ENCODE peak calls at places on chromosomes 7 and 10, in nine cellular contexts. U is ureter, Y is fibroblast of lung, P is NCI-H774, J is iris pigment epithelial cell, T is hypothalamus, F is coronary artery, N is substantia nigra, B is T1000. E is an unnamed sample.

GRCh38 chr7:73345538-73345937 is 17.6 kb downstream of the FKBP6 start:
- DNase-seq in U (no peak), Y (no peak), P (no peak), J (no peak), T (no peak), F (no peak), N (no peak), B (no peak), E (no peak)

GRCh38 chr7:7550663-7551062 is 15.0 kb upstream of the COL28A1 start:
- DNase-seq in U (no peak), Y (no peak), P (no peak), J (no peak), T (no peak), F (no peak), N (no peak), B (no peak), E (no peak)

GRCh38 chr10:30988831-30989458 is 42.7 kb downstream of the ZNF438 start:
- DNase-seq in U (no peak), Y (peak), P (no peak), J (peak), T (no peak), F (no peak), N (no peak), B (no peak), E (no peak)

GRCh38 chr10:127300868-127301321 is 104.5 kb upstream of the INSYN2A start:
- DNase-seq in U (no peak), Y (no peak), P (no peak), J (no peak), T (no peak), F (peak), N (no peak), B (no peak), E (no peak)

GRCh38 chr10:43222296-43222695 is 44.6 kb downstream of the RASGEF1A start:
- DNase-seq in U (peak), Y (no peak), P (no peak), J (no peak), T (no peak), F (no peak), N (no peak), B (no peak), E (no peak)

GRCh38 chr10:127024655-127025054 is 119.4 kb downstream of the DOCK1 start:
- DNase-seq in U (no peak), Y (peak), P (no peak), J (no peak), T (no peak), F (no peak), N (peak), B (no peak), E (no peak)

GRCh38 chr10:6787684-6788083 is 207.6 kb upstream of the PRKCQ start:
- DNase-seq in U (no peak), Y (no peak), P (no peak), J (no peak), T (no peak), F (no peak), N (no peak), B (no peak), E (no peak)

GRCh38 chr7:3095046-3095445 is 51.4 kb upstream of the CARD11 start:
- DNase-seq in U (no peak), Y (no peak), P (no peak), J (no peak), T (peak), F (no peak), N (peak), B (no peak), E (no peak)

GRCh38 chr7:132030161-132030568 is 473.7 kb upstream of the PODXL start:
- DNase-seq in U (no peak), Y (peak), P (no peak), J (no peak), T (peak), F (no peak), N (peak), B (no peak), E (no peak)

GRCh38 chr10:101451589-101452190 is 97.7 kb downstream of the BTRC start:
- DNase-seq in U (no peak), Y (no peak), P (no peak), J (no peak), T (no peak), F (no peak), N (no peak), B (no peak), E (no peak)

GRCh38 chr7:36723951-36724664 is at the start of gene AOAH:
- DNase-seq in U (peak), Y (no peak), P (no peak), J (no peak), T (peak), F (no peak), N (peak), B (no peak), E (no peak)

GRCh38 chr7:55342216-55342871 is 22.8 kb upstream of the LANCL2 start:
- DNase-seq in U (no peak), Y (no peak), P (no peak), J (no peak), T (no peak), F (no peak), N (no peak), B (no peak), E (no peak)

GRCh38 chr10:77836299-77836820 is 90.2 kb downstream of the DLG5 start:
- DNase-seq in U (no peak), Y (peak), P (no peak), J (peak), T (no peak), F (no peak), N (no peak), B (no peak), E (no peak)

GRCh38 chr10:43689618-43689954 is 40.9 kb upstream of the ZNF32 start:
- DNase-seq in U (peak), Y (peak), P (peak), J (peak), T (peak), F (no peak), N (peak), B (no peak), E (peak)

GRCh38 chr7:116342125-116342524 is 131.8 kb downstream of the TES start:
- DNase-seq in U (no peak), Y (peak), P (no peak), J (peak), T (no peak), F (no peak), N (no peak), B (no peak), E (no peak)

GRCh38 chr10:127386606-127387327 is 162.3 kb upstream of the NPS start:
- DNase-seq in U (no peak), Y (no peak), P (no peak), J (no peak), T (no peak), F (peak), N (no peak), B (no peak), E (peak)

GRCh38 chr10:132143162-132143561 is 43.6 kb upstream of the DPYSL4 start:
- DNase-seq in U (no peak), Y (no peak), P (no peak), J (no peak), T (no peak), F (no peak), N (no peak), B (no peak), E (peak)

E was measured in GM23338.